ENCODE peak calls at places on chromosomes 12 and 14, in five cellular contexts. B is heart left ventricle, P is GM23338, U is GM23248, M is IMR-90. A is an unnamed sample.

GRCh38 chr14:96086032-96086431 is 46.9 kb downstream of the C14orf132 start:
- DNase-seq in B (no peak), M (peak; percentile 86), U (peak; percentile 94), P (no peak), A (peak; percentile 96)

GRCh38 chr12:2765608-2766007 is 29.2 kb upstream of the FKBP4 start:
- DNase-seq in P (no peak), B (no peak), M (no peak), U (no peak), A (no peak)

GRCh38 chr12:67940780-67941243 is 48.4 kb upstream of the IFNG-AS1 start:
- DNase-seq in B (no peak), M (peak; percentile 40), P (no peak), U (peak; percentile 77), A (no peak)

GRCh38 chr12:111645433-111645832 is 40.3 kb downstream of the BRAP start:
- DNase-seq in B (no peak), U (no peak), P (no peak), M (peak; percentile 71), A (no peak)

GRCh38 chr12:69657376-69658137 is 41.5 kb downstream of the BEST3 start:
- DNase-seq in M (peak; percentile 67), U (no peak), P (no peak), B (no peak), A (no peak)

GRCh38 chr12:92539966-92540791 is 162.6 kb upstream of the PLEKHG7 start:
- DNase-seq in U (no peak), P (peak; percentile 41), M (no peak), B (peak; percentile 66), A (no peak)

GRCh38 chr14:91125271-91125661 is 11.4 kb downstream of the DGLUCY start:
- DNase-seq in B (no peak), U (no peak), M (no peak), P (no peak), A (no peak)

GRCh38 chr14:94014375-94014774 is 11.8 kb upstream of the OTUB2 start:
- DNase-seq in P (no peak), U (no peak), B (no peak), M (no peak), A (peak; percentile 11)

GRCh38 chr12:6688543-6688999 is 604 bp downstream of the ZNF384 start:
- DNase-seq in U (peak; percentile 37), M (peak; percentile 13), P (no peak), B (no peak), A (no peak)

GRCh38 chr14:26596722-26597030 is 1.2 kb downstream of the NOVA1 start:
- DNase-seq in U (peak; percentile 38), P (no peak), B (no peak), M (peak; percentile 1), A (peak; percentile 55)

GRCh38 chr12:75724913-75725312 is 213.5 kb upstream of the KRR1 start:
- DNase-seq in B (no peak), M (peak; percentile 92), U (peak; percentile 71), P (no peak), A (no peak)

GRCh38 chr12:88854260-88854659 is 274.0 kb upstream of the KITLG start:
- DNase-seq in P (no peak), M (peak; percentile 85), B (no peak), U (peak; percentile 77), A (peak; percentile 74)

GRCh38 chr12:50132505-50133135 is 20.6 kb downstream of the COX14 start:
- DNase-seq in P (peak; percentile 82), B (no peak), M (peak; percentile 61), U (peak; percentile 59), A (no peak)

GRCh38 chr12:131736807-131737484 is 26.1 kb downstream of the SFSWAP start:
- DNase-seq in B (no peak), M (peak; percentile 70), P (peak; percentile 40), U (peak; percentile 36), A (peak; percentile 95)

GRCh38 chr12:59548930-59549329 is 46.9 kb upstream of the SLC16A7 start:
- DNase-seq in M (no peak), P (peak; percentile 8), B (no peak), U (no peak), A (no peak)

GRCh38 chr12:15690320-15690719 is 98.9 kb downstream of the EPS8 start:
- DNase-seq in M (no peak), P (no peak), U (no peak), B (no peak), A (no peak)

GRCh38 chr12:15688838-15689237 is 100.3 kb downstream of the EPS8 start:
- DNase-seq in B (peak; percentile 28), M (no peak), U (no peak), P (peak; percentile 25), A (peak; percentile 32)

GRCh38 chr12:15691372-15691771 is 97.8 kb downstream of the EPS8 start:
- DNase-seq in M (no peak), B (no peak), P (no peak), U (no peak), A (no peak)

GRCh38 chr12:15689751-15690191 is 99.4 kb downstream of the EPS8 start:
- DNase-seq in B (no peak), U (no peak), P (no peak), M (no peak), A (no peak)

GRCh38 chr12:15693233-15693911 is 95.8 kb downstream of the EPS8 start:
- DNase-seq in M (peak; percentile 89), B (no peak), U (peak; percentile 68), P (no peak), A (peak; percentile 19)
- H3K4me1 ChIP-seq in M (peaks cover 18% of the 10 kb centered on the region), B (peaks cover 47% of the 10 kb centered on the region), U (peaks cover 39% of the 10 kb centered on the region), P (peaks cover 13% of the 10 kb centered on the region), A (peaks cover 40% of the 10 kb centered on the region)

DNA sequence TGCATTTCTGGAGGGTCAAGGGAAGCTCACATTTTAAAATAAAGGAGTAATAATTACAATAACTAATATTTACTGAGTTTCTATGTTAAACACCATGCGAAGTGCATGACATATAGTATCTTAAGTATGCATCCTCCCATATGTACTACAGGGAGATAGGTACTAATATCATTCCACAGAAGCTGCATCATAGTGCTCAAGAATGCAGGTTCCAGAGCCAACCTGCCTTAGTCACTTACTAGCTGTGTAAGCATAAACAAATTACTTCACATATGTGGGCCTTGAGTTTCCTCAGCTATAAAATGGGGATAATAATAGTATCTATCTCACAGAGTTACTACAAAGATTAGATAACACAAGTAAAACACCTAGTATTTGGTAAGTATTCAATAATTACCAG is 18.3 kb downstream of the ARMH4 start:
- DNase-seq in M (peak; percentile 85), U (peak; percentile 76), P (no peak), B (no peak), A (peak; percentile 69)
- H3K27ac ChIP-seq in M (no peak overlapping the region), U (no peak overlapping the region), P (no peak overlapping the region), B (no peak overlapping the region), A (no peak overlapping the region)

GRCh38 chr12:118035194-118036041 is 18.9 kb downstream of the RFC5 start:
- DNase-seq in B (no peak), P (no peak), U (peak; percentile 74), M (peak; percentile 22), A (no peak)
- H3K36me3 ChIP-seq in B (peaks cover 39% of the 10 kb centered on the region), P (peaks cover 57% of the 10 kb centered on the region), U (peaks cover 71% of the 10 kb centered on the region), M (peaks cover 58% of the 10 kb centered on the region), A (peaks cover 93% of the 10 kb centered on the region)

GRCh38 chr14:68293404-68293803 is 473.8 kb downstream of the RAD51B start:
- DNase-seq in U (no peak), P (no peak), M (no peak), B (no peak), A (no peak)

GRCh38 chr14:68292467-68293334 is 473.1 kb downstream of the RAD51B start:
- DNase-seq in B (no peak), M (no peak), U (peak; percentile 54), P (no peak), A (no peak)

GRCh38 chr14:68286667-68287066 is 467.1 kb downstream of the RAD51B start:
- DNase-seq in P (no peak), B (no peak), U (peak; percentile 15), M (no peak), A (no peak)

GRCh38 chr14:68295316-68295816 is 475.8 kb downstream of the RAD51B start:
- DNase-seq in P (no peak), M (no peak), B (no peak), U (no peak), A (no peak)

DNA sequence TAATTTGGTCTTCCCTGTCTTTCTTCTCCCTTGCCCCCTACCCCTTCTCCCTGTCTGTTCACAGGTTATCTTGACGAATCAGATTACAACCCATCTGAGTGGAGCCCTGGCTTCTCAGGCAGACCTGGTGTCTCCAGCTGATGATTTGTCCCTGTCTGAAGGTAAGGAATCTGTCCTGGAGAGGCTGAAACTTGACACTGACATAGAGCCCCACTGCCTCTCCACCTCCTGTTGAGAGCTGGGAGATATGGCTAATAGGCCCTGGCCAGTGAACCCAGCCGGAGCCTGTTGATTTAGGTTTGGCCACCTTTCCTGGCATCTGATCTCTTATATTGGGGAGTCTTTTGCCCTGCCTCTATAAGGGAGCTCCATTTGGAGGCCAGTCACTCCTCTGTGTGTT is 472.2 kb downstream of the RAD51B start:
- DNase-seq in M (no peak), P (peak; percentile 82), U (no peak), B (no peak), A (no peak)
- H3K4me1 ChIP-seq in M (no peaks in the 10 kb centered on the region), P (peaks cover 21% of the 10 kb centered on the region), U (peaks cover 6% of the 10 kb centered on the region), B (peaks cover 26% of the 10 kb centered on the region), A (no peaks in the 10 kb centered on the region)

GRCh38 chr14:24818054-24818822 is 184.2 kb upstream of the GZMB start:
- DNase-seq in U (no peak), P (no peak), B (no peak), M (no peak), A (peak; percentile 1)
- H3K27ac ChIP-seq in U (no peak overlapping the region), P (no peak overlapping the region), B (peak overlapping the region; percentile 69), M (no peak overlapping the region), A (no peak overlapping the region)

DNA sequence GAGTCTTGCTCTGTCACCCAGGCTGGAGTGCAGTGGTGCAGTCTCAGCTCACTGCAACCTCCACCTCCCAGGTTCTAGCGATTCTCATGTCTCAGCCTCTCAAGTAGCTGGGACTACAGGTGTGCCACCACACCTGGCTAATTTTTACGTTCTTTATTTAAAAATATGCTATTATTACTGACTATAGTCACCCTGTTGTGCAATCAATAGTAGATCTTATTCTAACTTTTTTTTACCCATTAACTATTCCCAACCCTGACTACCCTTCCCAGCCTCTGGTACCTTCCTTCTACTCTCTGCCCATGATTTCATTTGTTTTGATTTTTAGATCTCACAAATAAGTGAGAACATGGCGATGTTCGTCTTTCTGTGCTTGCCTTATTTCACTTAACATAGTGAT is 2.5 kb downstream of the OXA1L start:
- DNase-seq in U (no peak), M (no peak), P (no peak), B (no peak), A (no peak)
- H3K36me3 ChIP-seq in U (peaks cover 29% of the 10 kb centered on the region), M (peaks cover 39% of the 10 kb centered on the region), P (peaks cover 41% of the 10 kb centered on the region), B (peaks cover 31% of the 10 kb centered on the region), A (peaks cover 53% of the 10 kb centered on the region)

GRCh38 chr14:80978403-80978802 is 23.0 kb downstream of the TSHR start:
- DNase-seq in B (no peak), M (no peak), U (no peak), P (peak; percentile 5), A (no peak)

GRCh38 chr14:80981156-80981555 is 25.7 kb downstream of the TSHR start:
- DNase-seq in U (no peak), B (no peak), M (no peak), P (no peak), A (peak; percentile 86)

GRCh38 chr14:80982711-80983110 is 27.3 kb downstream of the TSHR start:
- DNase-seq in U (no peak), B (no peak), M (no peak), P (no peak), A (no peak)

GRCh38 chr14:80979951-80980350 is 24.5 kb downstream of the TSHR start:
- DNase-seq in P (no peak), U (no peak), M (no peak), B (no peak), A (peak; percentile 72)

DNA sequence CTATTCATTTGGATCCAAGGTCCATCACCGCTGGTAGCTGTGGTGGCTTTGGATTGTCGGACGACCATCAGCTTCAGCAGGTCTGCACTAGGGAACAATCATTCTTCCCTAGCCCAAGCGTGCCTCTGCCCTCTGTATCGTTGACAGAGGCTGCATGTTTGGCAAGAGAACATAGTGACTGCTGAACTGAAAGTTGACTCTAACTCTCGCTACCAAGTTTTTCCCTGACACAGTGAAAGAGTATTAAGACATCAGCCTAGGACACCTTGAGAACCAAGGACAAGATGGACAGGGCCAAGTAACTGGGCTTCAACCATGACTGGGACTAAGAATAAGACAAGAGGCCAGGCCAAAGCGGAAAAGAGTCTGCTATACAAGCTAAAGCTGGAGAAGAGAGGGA is 26.3 kb downstream of the TSHR start:
- DNase-seq in P (no peak), U (no peak), M (no peak), B (no peak), A (no peak)
- H3K4me1 ChIP-seq in P (no peaks in the 10 kb centered on the region), U (no peaks in the 10 kb centered on the region), M (no peaks in the 10 kb centered on the region), B (no peaks in the 10 kb centered on the region), A (no peaks in the 10 kb centered on the region)